ENCODE peak calls at places on chromosomes 3 and 15, in nine cellular contexts. B is choroid plexus epithelial cell, T is keratinocyte, F is tibial artery, H is body of pancreas, M is coronary artery, K is uterus, P is foreskin fibroblast, D is AG09319. W is an unnamed sample.

GRCh38 chr3:186901135-186901734 is 29.1 kb upstream of the ST6GAL1 start:
- DNase-seq in M (no peak), F (no peak), K (no peak), H (no peak), D (no peak), P (no peak), T (no peak), B (peak), W (no peak)

GRCh38 chr15:64895285-64896065 is 16.2 kb upstream of the ANKDD1A start:
- DNase-seq in B (peak), D (no peak), M (no peak), F (no peak), P (peak), K (no peak), H (no peak), T (no peak), W (no peak)

GRCh38 chr3:56125358-56126005 is 342.8 kb downstream of the ERC2 start:
- DNase-seq in F (peak), D (peak), H (no peak), M (no peak), P (peak), B (peak), K (peak), T (no peak), W (no peak)

GRCh38 chr3:25283596-25283995 is 144.5 kb upstream of the RARB start:
- DNase-seq in B (no peak), H (no peak), K (no peak), M (no peak), D (no peak), T (no peak), P (no peak), F (no peak), W (no peak)

GRCh38 chr15:42091753-42092665 is 2.4 kb downstream of the PLA2G4D start:
- DNase-seq in T (peak), F (no peak), D (no peak), K (no peak), M (no peak), H (no peak), P (no peak), B (no peak), W (no peak)

GRCh38 chr3:184344579-184345350 is 7.4 kb downstream of the FAM131A start:
- DNase-seq in P (no peak), F (no peak), K (no peak), D (no peak), T (no peak), B (no peak), M (no peak), H (no peak), W (no peak)

GRCh38 chr3:157099337-157100078 is 60.4 kb downstream of the CCNL1 start:
- DNase-seq in P (no peak), T (no peak), K (no peak), H (no peak), D (no peak), M (no peak), F (no peak), B (no peak), W (no peak)

GRCh38 chr3:162117961-162118360 is 621.4 kb downstream of the OTOL1 start:
- DNase-seq in M (no peak), K (no peak), P (no peak), H (no peak), F (no peak), T (no peak), B (no peak), D (no peak), W (no peak)

GRCh38 chr3:151410891-151411559 is 26.5 kb upstream of the P2RY12 start:
- DNase-seq in B (peak), D (no peak), H (no peak), F (no peak), T (no peak), K (no peak), M (no peak), P (peak), W (no peak)

GRCh38 chr15:92817339-92817886 is 82.7 kb upstream of the CHD2 start:
- DNase-seq in F (no peak), M (no peak), K (no peak), H (no peak), D (no peak), P (no peak), B (no peak), T (no peak), W (no peak)

GRCh38 chr3:134798681-134799311 is 3.7 kb downstream of the EPHB1 start:
- DNase-seq in T (no peak), D (no peak), H (no peak), B (no peak), M (peak), P (no peak), K (no peak), F (no peak), W (peak)

GRCh38 chr15:82043726-82044372 is 2.0 kb downstream of the MEX3B start:
- DNase-seq in B (peak), T (no peak), H (no peak), K (no peak), M (no peak), F (no peak), P (peak), D (no peak), W (peak)

GRCh38 chr3:108102420-108103039 is 11.7 kb upstream of the CD47 start:
- DNase-seq in M (no peak), P (no peak), K (no peak), T (no peak), D (no peak), F (no peak), B (no peak), H (no peak), W (no peak)

GRCh38 chr3:193046369-193046768 is 128.7 kb upstream of the MB21D2 start:
- DNase-seq in M (no peak), K (no peak), F (no peak), P (no peak), D (no peak), T (no peak), H (no peak), B (no peak), W (no peak)

GRCh38 chr15:76964157-76964556 is 30.8 kb upstream of the PSTPIP1 start:
- DNase-seq in M (no peak), F (no peak), T (no peak), H (no peak), D (no peak), P (no peak), K (no peak), B (peak), W (no peak)

GRCh38 chr3:41290306-41290705 is 91.0 kb downstream of the CTNNB1 start:
- DNase-seq in B (no peak), H (no peak), M (no peak), F (no peak), K (no peak), D (no peak), P (no peak), T (no peak), W (no peak)

GRCh38 chr3:116148881-116149530 is 296.3 kb downstream of the LSAMP start:
- DNase-seq in B (no peak), K (no peak), F (no peak), M (no peak), P (peak), D (no peak), H (no peak), T (no peak), W (no peak)

GRCh38 chr3:179973024-179973423 is 63.7 kb downstream of the PEX5L start:
- DNase-seq in K (no peak), M (no peak), H (no peak), T (no peak), P (no peak), D (no peak), B (no peak), F (no peak), W (no peak)

GRCh38 chr3:150365132-150365604 is 42.9 kb upstream of the TSC22D2 start:
- DNase-seq in F (no peak), T (peak), M (no peak), D (no peak), K (no peak), B (peak), H (no peak), P (peak), W (no peak)

GRCh38 chr3:99627062-99627826 is 11.2 kb upstream of the COL8A1 start:
- DNase-seq in H (no peak), D (no peak), P (peak), F (no peak), B (no peak), K (no peak), T (no peak), M (no peak), W (no peak)

GRCh38 chr15:96416934-96417759 is 86.6 kb downstream of the NR2F2 start:
- DNase-seq in H (no peak), P (no peak), M (no peak), D (no peak), T (no peak), K (peak), F (no peak), B (peak), W (no peak)

GRCh38 chr3:62638316-62638715 is 236.9 kb downstream of the CADPS start:
- DNase-seq in B (no peak), T (no peak), M (no peak), K (no peak), D (no peak), P (no peak), F (no peak), H (no peak), W (no peak)

GRCh38 chr3:47850062-47850802 is 47.3 kb downstream of the DHX30 start:
- DNase-seq in H (no peak), P (peak), F (no peak), M (no peak), K (no peak), D (no peak), B (peak), T (no peak), W (no peak)

GRCh38 chr3:149547954-149548728 is 73.6 kb downstream of the TM4SF4 start:
- DNase-seq in F (peak), D (peak), K (peak), H (peak), M (no peak), B (peak), T (no peak), P (peak), W (no peak)

GRCh38 chr3:189995129-189995528 is 125.6 kb downstream of the P3H2 start:
- DNase-seq in H (no peak), K (no peak), T (no peak), P (no peak), D (no peak), M (no peak), B (peak), F (no peak), W (no peak)

GRCh38 chr15:29822100-29822684 is at the start of gene TJP1:
- DNase-seq in D (peak), K (peak), B (peak), F (peak), P (peak), M (peak), H (peak), T (no peak), W (peak)

GRCh38 chr15:45307230-45307924 is 55.3 kb downstream of the SLC28A2 start:
- DNase-seq in F (no peak), H (no peak), D (peak), M (no peak), P (peak), K (no peak), B (peak), T (no peak), W (no peak)

GRCh38 chr15:101600024-101600423 is 52.2 kb downstream of the TM2D3 start:
- DNase-seq in M (no peak), B (no peak), T (no peak), F (no peak), P (no peak), K (no peak), D (no peak), H (no peak), W (no peak)

GRCh38 chr15:51024735-51025453 is 69.8 kb downstream of the TNFAIP8L3 start:
- DNase-seq in P (no peak), D (no peak), M (no peak), K (no peak), B (no peak), T (peak), F (no peak), H (no peak), W (no peak)

DNA sequence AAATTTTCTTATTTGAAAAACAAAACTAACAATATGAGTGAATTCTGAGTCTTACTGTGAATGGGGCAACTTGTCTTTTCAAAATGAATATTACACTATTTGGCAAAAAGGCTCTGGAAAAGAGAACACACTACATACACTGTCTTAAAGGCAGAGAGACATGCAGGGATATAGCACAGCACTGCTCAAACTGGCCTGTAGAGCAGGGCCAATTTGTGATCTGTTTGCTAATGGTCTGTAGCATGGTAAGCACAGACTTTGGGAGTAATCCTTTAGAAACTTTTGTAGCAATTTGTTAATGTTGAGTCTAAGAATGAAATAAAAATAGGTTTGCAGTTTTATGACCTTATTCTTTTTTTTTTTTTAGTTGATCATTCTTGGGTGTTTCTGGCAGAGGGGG is 679.8 kb upstream of the SGO1 start:
- DNase-seq in D (no peak), F (no peak), M (no peak), K (no peak), B (no peak), P (no peak), H (no peak), T (no peak), W (no peak)
- TF ChIP-seq CTCF in D (no peak), F (no peak), M (no peak), K (no peak), B (no peak), P (no peak), H (no peak), T (no peak), W (no peak)

GRCh38 chr15:40029979-40030893 is 8.7 kb downstream of the SRP14 start:
- DNase-seq in D (no peak), F (no peak), T (no peak), P (no peak), B (peak), M (no peak), H (no peak), K (no peak), W (no peak)
- TF ChIP-seq CTCF in D (peak), F (no peak), T (peak), P (peak), B (peak), M (no peak), H (peak), K (peak), W (peak)

GRCh38 chr3:32046102-32046501 is 60.3 kb upstream of the GPD1L start:
- DNase-seq in T (no peak), F (no peak), D (no peak), H (no peak), K (no peak), B (no peak), P (no peak), M (no peak), W (no peak)
- TF ChIP-seq CTCF in T (no peak), F (no peak), D (no peak), H (no peak), K (no peak), B (no peak), P (no peak), M (no peak), W (no peak)

GRCh38 chr15:58934114-58934447 is 602 bp upstream of the SLTM start:
- DNase-seq in F (no peak), B (no peak), P (no peak), T (no peak), K (no peak), M (no peak), D (no peak), H (no peak), W (no peak)
- TF ChIP-seq CTCF in F (no peak), B (no peak), P (no peak), T (no peak), K (peak), M (no peak), D (no peak), H (no peak), W (no peak)

DNA sequence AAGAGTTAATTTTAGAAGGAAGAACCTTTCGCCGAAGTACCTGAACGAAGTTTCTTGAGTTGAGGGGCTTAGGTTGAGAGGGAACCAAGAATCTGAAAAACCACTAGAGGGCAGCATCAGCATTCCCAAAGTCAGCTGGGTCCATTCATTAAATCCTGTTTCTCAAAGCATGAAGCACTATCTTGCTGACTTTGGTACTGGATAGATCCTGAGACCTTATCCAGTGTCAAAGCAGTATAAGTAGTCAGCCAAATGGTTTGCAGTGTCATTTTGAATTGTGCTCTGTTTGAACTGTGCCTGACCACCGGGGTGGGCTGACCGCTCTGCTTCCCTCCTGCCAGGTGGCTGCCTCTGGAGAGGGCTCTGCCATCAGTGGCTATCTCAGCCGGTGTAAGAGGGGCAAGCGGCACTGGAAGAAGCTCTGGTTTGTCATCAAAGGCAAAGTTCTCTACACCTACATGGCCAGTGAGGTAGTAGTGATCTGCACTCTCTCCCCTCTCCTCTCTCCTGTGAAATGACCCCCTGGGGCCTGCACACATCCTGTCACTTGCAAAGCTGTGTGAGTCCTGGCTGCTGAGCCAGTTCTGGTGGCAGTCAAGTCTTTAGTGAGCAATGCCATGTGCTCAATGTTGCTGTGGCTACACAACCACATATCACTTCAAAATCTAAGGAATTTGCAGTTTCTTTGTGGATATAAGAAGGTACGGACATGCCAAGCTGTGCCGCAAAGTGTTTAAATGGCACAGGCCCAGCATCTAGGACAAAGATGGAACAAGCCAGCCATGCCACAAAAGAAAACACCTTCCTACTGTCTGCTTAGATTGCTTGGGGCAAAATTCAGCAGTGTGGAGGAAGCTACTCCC is 21.4 kb upstream of the NR2C2 start:
- DNase-seq in H (no peak), P (peak), K (no peak), T (peak), D (peak), M (no peak), B (peak), F (no peak), W (no peak)
- TF ChIP-seq CTCF in H (peak), P (peak), K (peak), T (peak), D (peak), M (peak), B (peak), F (peak), W (peak)

DNA sequence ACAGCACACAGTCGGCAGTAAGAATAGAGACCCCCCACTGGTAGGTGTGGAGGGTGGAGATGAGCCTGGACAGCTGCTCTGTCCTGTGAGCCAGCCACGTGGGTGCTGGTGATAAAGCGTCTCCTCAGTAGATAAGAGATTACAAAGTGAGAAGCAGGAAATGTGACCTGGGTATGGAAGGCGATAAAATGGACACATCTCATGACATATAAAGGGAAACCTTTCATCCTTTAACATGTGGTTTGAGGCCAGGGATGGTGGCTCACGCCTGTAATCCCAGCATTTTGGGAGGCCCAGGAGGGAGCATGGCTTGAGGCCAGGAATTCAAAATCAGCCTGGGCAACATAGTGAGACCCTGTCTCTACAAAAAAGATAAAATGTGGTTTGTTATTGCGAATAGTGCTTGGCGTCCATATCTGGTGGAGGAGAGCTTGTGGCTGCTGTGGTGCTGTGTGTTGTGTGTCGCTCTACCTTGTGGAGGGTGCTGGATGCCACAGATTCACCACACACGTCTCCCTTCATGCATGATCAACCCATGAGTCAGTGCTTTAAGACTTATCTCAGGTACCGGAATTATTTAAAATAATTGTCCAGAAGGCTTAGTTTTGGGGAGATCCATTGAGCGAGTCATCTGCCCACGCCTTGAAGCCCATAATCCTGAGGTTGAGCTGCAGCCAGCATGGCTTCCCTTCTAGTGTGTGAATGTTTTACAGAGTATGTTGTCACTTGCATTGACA is 157.0 kb downstream of the GABRG3 start:
- DNase-seq in M (no peak), K (no peak), D (no peak), F (no peak), P (no peak), T (no peak), H (no peak), B (no peak), W (no peak)
- TF ChIP-seq CTCF in M (no peak), K (no peak), D (no peak), F (no peak), P (no peak), T (no peak), H (no peak), B (no peak), W (no peak)

GRCh38 chr15:72785452-72786243 is 2.1 kb upstream of the ADPGK start:
- DNase-seq in F (no peak), B (peak), D (peak), K (no peak), M (no peak), T (no peak), H (no peak), P (peak), W (no peak)

GRCh38 chr15:72782993-72783562 is 480 bp downstream of the ADPGK start:
- DNase-seq in K (no peak), M (no peak), B (peak), F (peak), T (no peak), D (no peak), P (no peak), H (no peak), W (no peak)

GRCh38 chr15:72784233-72784876 is 797 bp upstream of the ADPGK start:
- DNase-seq in K (no peak), D (peak), M (no peak), H (peak), T (peak), B (peak), P (peak), F (no peak), W (no peak)

GRCh38 chr15:72782274-72782992 is 1.1 kb downstream of the ADPGK start:
- DNase-seq in K (no peak), D (no peak), M (no peak), B (peak), H (no peak), F (no peak), T (no peak), P (no peak), W (no peak)

GRCh38 chr15:72783563-72784232 is at the start of gene ADPGK:
- DNase-seq in D (peak), B (peak), H (peak), M (peak), K (peak), T (peak), P (peak), F (peak), W (peak)
- TF ChIP-seq CTCF in D (no peak), B (no peak), H (peak), M (no peak), K (no peak), T (no peak), P (no peak), F (no peak), W (no peak)

DNA sequence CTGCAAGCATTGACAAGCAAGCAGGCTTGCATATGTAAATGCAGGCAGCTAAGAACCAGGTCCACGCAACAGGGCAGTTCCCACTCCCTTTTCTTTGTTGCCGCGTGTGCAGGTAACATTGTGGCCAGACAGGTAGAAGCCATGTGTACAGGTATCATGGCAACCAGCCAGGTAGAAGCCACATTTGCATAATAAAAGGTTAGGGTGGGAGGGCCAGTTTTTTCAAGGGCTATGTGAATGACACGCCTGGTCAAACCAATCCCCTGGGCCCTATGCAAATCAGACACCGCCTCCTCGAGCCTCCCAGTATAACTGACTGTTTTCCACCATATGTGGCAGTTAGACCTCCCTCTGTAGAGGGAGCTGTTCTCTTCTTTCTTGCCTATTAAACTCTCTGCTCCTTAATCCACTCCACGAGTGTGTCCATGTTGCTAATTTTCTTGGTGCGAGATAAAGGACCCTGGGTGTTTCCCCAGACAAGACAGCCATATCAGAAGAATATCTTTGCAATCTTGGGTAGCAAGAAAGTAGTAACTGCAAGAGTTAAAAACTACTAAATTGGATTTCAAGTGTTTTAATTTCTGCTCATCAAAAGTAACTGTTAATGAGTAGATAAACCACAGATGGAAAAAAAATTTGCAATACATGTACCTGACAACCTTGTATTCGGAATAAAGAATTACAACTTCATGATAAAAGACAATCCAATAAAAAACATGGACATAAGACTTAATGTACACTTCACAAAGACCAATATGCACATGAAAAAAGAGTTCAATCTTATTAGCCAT is 21.8 kb downstream of the PCOLCE2 start:
- DNase-seq in H (peak), P (no peak), K (no peak), F (no peak), T (no peak), M (no peak), D (no peak), B (peak), W (no peak)
- TF ChIP-seq CTCF in H (no peak), P (no peak), K (no peak), F (no peak), T (peak), M (no peak), D (no peak), B (peak), W (peak)